ENCODE peak calls at places on chromosomes 5 and 9, in ten cellular contexts. One of them, this sample, is unnamed.

GRCh38 chr5:138985683-138986082 is 110.5 kb upstream of the LRRTM2 start:
- DNase-seq in AG20443: no peak
- DNase-seq in stimulated activated naive CD4-positive, alpha-beta T cell: no peak
- DNase-seq in OCI-LY7: no peak
- DNase-seq in NCI-H774: no peak
- DNase-seq in Panc1: no peak
- DNase-seq in NCI-H2227 treated with DMSO at 0.1 percent for 48 hours: no peak
- DNase-seq in retina: no peak
- DNase-seq in GM13976: no peak
- DNase-seq in aorta: no peak
- DNase-seq in this sample: no peak

GRCh38 chr5:93062548-93062947 is 518.5 kb downstream of the NR2F1-AS1 start:
- DNase-seq in AG20443: no peak
- DNase-seq in stimulated activated naive CD4-positive, alpha-beta T cell: no peak
- DNase-seq in OCI-LY7: no peak
- DNase-seq in NCI-H774: no peak
- DNase-seq in Panc1: no peak
- DNase-seq in NCI-H2227 treated with DMSO at 0.1 percent for 48 hours: no peak
- DNase-seq in retina: no peak
- DNase-seq in GM13976: no peak
- DNase-seq in aorta: no peak
- DNase-seq in this sample: no peak

GRCh38 chr5:158155811-158156495 is 297.0 kb upstream of the CLINT1 start:
- DNase-seq in AG20443: no peak
- DNase-seq in stimulated activated naive CD4-positive, alpha-beta T cell: no peak
- DNase-seq in OCI-LY7: no peak
- DNase-seq in NCI-H774: no peak
- DNase-seq in Panc1: no peak
- DNase-seq in NCI-H2227 treated with DMSO at 0.1 percent for 48 hours: no peak
- DNase-seq in retina: no peak
- DNase-seq in GM13976: no peak
- DNase-seq in aorta: no peak
- DNase-seq in this sample: no peak

GRCh38 chr5:85096426-85096825 is 711.7 kb upstream of the EDIL3 start:
- DNase-seq in AG20443: no peak
- DNase-seq in stimulated activated naive CD4-positive, alpha-beta T cell: no peak
- DNase-seq in OCI-LY7: no peak
- DNase-seq in NCI-H774: no peak
- DNase-seq in Panc1: no peak
- DNase-seq in NCI-H2227 treated with DMSO at 0.1 percent for 48 hours: no peak
- DNase-seq in retina: no peak
- DNase-seq in GM13976: no peak
- DNase-seq in aorta: no peak
- DNase-seq in this sample: no peak

GRCh38 chr9:69130456-69131441 is 43.3 kb upstream of the TJP2 start:
- DNase-seq in AG20443: peak; percentile 73
- DNase-seq in stimulated activated naive CD4-positive, alpha-beta T cell: no peak
- DNase-seq in OCI-LY7: no peak
- DNase-seq in NCI-H774: no peak
- DNase-seq in Panc1: no peak
- DNase-seq in NCI-H2227 treated with DMSO at 0.1 percent for 48 hours: no peak
- DNase-seq in retina: peak; percentile 36
- DNase-seq in GM13976: no peak
- DNase-seq in aorta: peak; percentile 63
- DNase-seq in this sample: no peak

GRCh38 chr5:126676195-126676624 is 75.5 kb downstream of the PHAX start:
- DNase-seq in AG20443: peak; percentile 84
- DNase-seq in stimulated activated naive CD4-positive, alpha-beta T cell: peak; percentile 12
- DNase-seq in OCI-LY7: peak; percentile 82
- DNase-seq in NCI-H774: peak; percentile 42
- DNase-seq in Panc1: peak; percentile 64
- DNase-seq in NCI-H2227 treated with DMSO at 0.1 percent for 48 hours: peak; percentile 24
- DNase-seq in retina: peak; percentile 38
- DNase-seq in GM13976: peak; percentile 82
- DNase-seq in aorta: no peak
- DNase-seq in this sample: peak; percentile 77

GRCh38 chr9:1869843-1870242 is 145.3 kb upstream of the SMARCA2 start:
- DNase-seq in AG20443: peak; percentile 21
- DNase-seq in stimulated activated naive CD4-positive, alpha-beta T cell: no peak
- DNase-seq in OCI-LY7: peak; percentile 22
- DNase-seq in NCI-H774: no peak
- DNase-seq in Panc1: no peak
- DNase-seq in NCI-H2227 treated with DMSO at 0.1 percent for 48 hours: no peak
- DNase-seq in retina: no peak
- DNase-seq in GM13976: peak; percentile 22
- DNase-seq in aorta: no peak
- DNase-seq in this sample: no peak

GRCh38 chr5:132665681-132666080 is 7.7 kb downstream of the IL13 start:
- DNase-seq in AG20443: no peak
- DNase-seq in stimulated activated naive CD4-positive, alpha-beta T cell: no peak
- DNase-seq in OCI-LY7: no peak
- DNase-seq in NCI-H774: no peak
- DNase-seq in Panc1: no peak
- DNase-seq in NCI-H2227 treated with DMSO at 0.1 percent for 48 hours: no peak
- DNase-seq in retina: no peak
- DNase-seq in GM13976: no peak
- DNase-seq in aorta: no peak
- DNase-seq in this sample: no peak

GRCh38 chr9:71685394-71685793 is 82.9 kb downstream of the CEMIP2 start:
- DNase-seq in AG20443: no peak
- DNase-seq in stimulated activated naive CD4-positive, alpha-beta T cell: no peak
- DNase-seq in OCI-LY7: no peak
- DNase-seq in NCI-H774: no peak
- DNase-seq in Panc1: no peak
- DNase-seq in NCI-H2227 treated with DMSO at 0.1 percent for 48 hours: peak; percentile 4
- DNase-seq in retina: no peak
- DNase-seq in GM13976: no peak
- DNase-seq in aorta: no peak
- DNase-seq in this sample: no peak

GRCh38 chr5:91136271-91136670 is 246.8 kb downstream of the ARRDC3 start:
- DNase-seq in AG20443: no peak
- DNase-seq in stimulated activated naive CD4-positive, alpha-beta T cell: no peak
- DNase-seq in OCI-LY7: no peak
- DNase-seq in NCI-H774: no peak
- DNase-seq in Panc1: peak; percentile 17
- DNase-seq in NCI-H2227 treated with DMSO at 0.1 percent for 48 hours: no peak
- DNase-seq in retina: no peak
- DNase-seq in GM13976: no peak
- DNase-seq in aorta: no peak
- DNase-seq in this sample: no peak

GRCh38 chr5:134438641-134439621 is 27.2 kb upstream of the CDKN2AIPNL start:
- DNase-seq in AG20443: peak; percentile 91
- DNase-seq in stimulated activated naive CD4-positive, alpha-beta T cell: no peak
- DNase-seq in OCI-LY7: no peak
- DNase-seq in NCI-H774: peak; percentile 13
- DNase-seq in Panc1: no peak
- DNase-seq in NCI-H2227 treated with DMSO at 0.1 percent for 48 hours: no peak
- DNase-seq in retina: no peak
- DNase-seq in GM13976: no peak
- DNase-seq in aorta: peak; percentile 69
- DNase-seq in this sample: no peak

GRCh38 chr9:98785333-98785933 is 10.9 kb downstream of the ANKS6 start:
- DNase-seq in AG20443: no peak
- DNase-seq in stimulated activated naive CD4-positive, alpha-beta T cell: no peak
- DNase-seq in OCI-LY7: no peak
- DNase-seq in NCI-H774: no peak
- DNase-seq in Panc1: no peak
- DNase-seq in NCI-H2227 treated with DMSO at 0.1 percent for 48 hours: no peak
- DNase-seq in retina: no peak
- DNase-seq in GM13976: no peak
- DNase-seq in aorta: no peak
- DNase-seq in this sample: no peak

GRCh38 chr5:15209053-15209762 is 290.8 kb upstream of the FBXL7 start:
- DNase-seq in AG20443: no peak
- DNase-seq in stimulated activated naive CD4-positive, alpha-beta T cell: no peak
- DNase-seq in OCI-LY7: no peak
- DNase-seq in NCI-H774: no peak
- DNase-seq in Panc1: no peak
- DNase-seq in NCI-H2227 treated with DMSO at 0.1 percent for 48 hours: no peak
- DNase-seq in retina: no peak
- DNase-seq in GM13976: no peak
- DNase-seq in aorta: no peak
- DNase-seq in this sample: no peak

GRCh38 chr5:90119531-90119940 is 290.0 kb downstream of the CETN3 start:
- DNase-seq in AG20443: no peak
- DNase-seq in stimulated activated naive CD4-positive, alpha-beta T cell: no peak
- DNase-seq in OCI-LY7: no peak
- DNase-seq in NCI-H774: no peak
- DNase-seq in Panc1: no peak
- DNase-seq in NCI-H2227 treated with DMSO at 0.1 percent for 48 hours: no peak
- DNase-seq in retina: no peak
- DNase-seq in GM13976: no peak
- DNase-seq in aorta: no peak
- DNase-seq in this sample: no peak

GRCh38 chr5:56093970-56094369 is 99.2 kb upstream of the IL6ST start:
- DNase-seq in AG20443: no peak
- DNase-seq in stimulated activated naive CD4-positive, alpha-beta T cell: no peak
- DNase-seq in OCI-LY7: no peak
- DNase-seq in NCI-H774: no peak
- DNase-seq in Panc1: no peak
- DNase-seq in NCI-H2227 treated with DMSO at 0.1 percent for 48 hours: no peak
- DNase-seq in retina: no peak
- DNase-seq in GM13976: no peak
- DNase-seq in aorta: no peak
- DNase-seq in this sample: no peak

GRCh38 chr5:179114756-179115155 is 54.6 kb downstream of the ZNF354C start:
- DNase-seq in AG20443: no peak
- DNase-seq in stimulated activated naive CD4-positive, alpha-beta T cell: no peak
- DNase-seq in OCI-LY7: no peak
- DNase-seq in NCI-H774: no peak
- DNase-seq in Panc1: no peak
- DNase-seq in NCI-H2227 treated with DMSO at 0.1 percent for 48 hours: no peak
- DNase-seq in retina: no peak
- DNase-seq in GM13976: no peak
- DNase-seq in aorta: no peak
- DNase-seq in this sample: no peak

GRCh38 chr5:93532370-93532769 is 48.6 kb downstream of the NR2F1-AS1 start:
- DNase-seq in AG20443: peak; percentile 58
- DNase-seq in stimulated activated naive CD4-positive, alpha-beta T cell: no peak
- DNase-seq in OCI-LY7: no peak
- DNase-seq in NCI-H774: no peak
- DNase-seq in Panc1: peak; percentile 7
- DNase-seq in NCI-H2227 treated with DMSO at 0.1 percent for 48 hours: no peak
- DNase-seq in retina: no peak
- DNase-seq in GM13976: no peak
- DNase-seq in aorta: peak; percentile 49
- DNase-seq in this sample: no peak

GRCh38 chr9:4798281-4798680 is 5.5 kb downstream of the RCL1 start:
- DNase-seq in AG20443: no peak
- DNase-seq in stimulated activated naive CD4-positive, alpha-beta T cell: no peak
- DNase-seq in OCI-LY7: no peak
- DNase-seq in NCI-H774: no peak
- DNase-seq in Panc1: no peak
- DNase-seq in NCI-H2227 treated with DMSO at 0.1 percent for 48 hours: no peak
- DNase-seq in retina: peak; percentile 8
- DNase-seq in GM13976: no peak
- DNase-seq in aorta: no peak
- DNase-seq in this sample: no peak

GRCh38 chr5:95216136-95216955 is 68.5 kb downstream of the MCTP1 start:
- DNase-seq in AG20443: no peak
- DNase-seq in stimulated activated naive CD4-positive, alpha-beta T cell: no peak
- DNase-seq in OCI-LY7: no peak
- DNase-seq in NCI-H774: no peak
- DNase-seq in Panc1: no peak
- DNase-seq in NCI-H2227 treated with DMSO at 0.1 percent for 48 hours: peak; percentile 81
- DNase-seq in retina: no peak
- DNase-seq in GM13976: no peak
- DNase-seq in aorta: no peak
- DNase-seq in this sample: no peak

GRCh38 chr5:1138445-1139207 is 26.8 kb upstream of the SLC12A7 start:
- DNase-seq in AG20443: no peak
- DNase-seq in stimulated activated naive CD4-positive, alpha-beta T cell: no peak
- DNase-seq in OCI-LY7: no peak
- DNase-seq in NCI-H774: no peak
- DNase-seq in Panc1: no peak
- DNase-seq in NCI-H2227 treated with DMSO at 0.1 percent for 48 hours: no peak
- DNase-seq in retina: no peak
- DNase-seq in GM13976: no peak
- DNase-seq in aorta: no peak
- DNase-seq in this sample: no peak

GRCh38 chr5:8458038-8458383 is 589.1 kb downstream of the MTRR start:
- DNase-seq in AG20443: peak; percentile 17
- DNase-seq in stimulated activated naive CD4-positive, alpha-beta T cell: no peak
- DNase-seq in OCI-LY7: no peak
- DNase-seq in NCI-H774: no peak
- DNase-seq in Panc1: no peak
- DNase-seq in NCI-H2227 treated with DMSO at 0.1 percent for 48 hours: no peak
- DNase-seq in retina: no peak
- DNase-seq in GM13976: no peak
- DNase-seq in aorta: no peak
- DNase-seq in this sample: no peak

GRCh38 chr5:157350939-157351338 is 85.0 kb downstream of the CYFIP2 start:
- DNase-seq in AG20443: no peak
- DNase-seq in stimulated activated naive CD4-positive, alpha-beta T cell: no peak
- DNase-seq in OCI-LY7: no peak
- DNase-seq in NCI-H774: no peak
- DNase-seq in Panc1: no peak
- DNase-seq in NCI-H2227 treated with DMSO at 0.1 percent for 48 hours: no peak
- DNase-seq in retina: no peak
- DNase-seq in GM13976: peak; percentile 39
- DNase-seq in aorta: no peak
- DNase-seq in this sample: no peak

GRCh38 chr5:40680741-40681350 is 1.1 kb downstream of the PTGER4 start:
- DNase-seq in AG20443: peak; percentile 12
- DNase-seq in stimulated activated naive CD4-positive, alpha-beta T cell: peak; percentile 57
- DNase-seq in OCI-LY7: no peak
- DNase-seq in NCI-H774: no peak
- DNase-seq in Panc1: no peak
- DNase-seq in NCI-H2227 treated with DMSO at 0.1 percent for 48 hours: no peak
- DNase-seq in retina: peak; percentile 78
- DNase-seq in GM13976: peak; percentile 42
- DNase-seq in aorta: peak; percentile 61
- DNase-seq in this sample: peak; percentile 55

GRCh38 chr5:30099634-30100033 is 1093.9 kb upstream of the CDH6 start:
- DNase-seq in AG20443: no peak
- DNase-seq in stimulated activated naive CD4-positive, alpha-beta T cell: no peak
- DNase-seq in OCI-LY7: no peak
- DNase-seq in NCI-H774: no peak
- DNase-seq in Panc1: peak; percentile 79
- DNase-seq in NCI-H2227 treated with DMSO at 0.1 percent for 48 hours: no peak
- DNase-seq in retina: no peak
- DNase-seq in GM13976: no peak
- DNase-seq in aorta: no peak
- DNase-seq in this sample: no peak

GRCh38 chr9:112858625-112859147 is 32.0 kb downstream of the SLC46A2 start:
- DNase-seq in AG20443: peak; percentile 50
- DNase-seq in stimulated activated naive CD4-positive, alpha-beta T cell: no peak
- DNase-seq in OCI-LY7: peak; percentile 53
- DNase-seq in NCI-H774: no peak
- DNase-seq in Panc1: no peak
- DNase-seq in NCI-H2227 treated with DMSO at 0.1 percent for 48 hours: no peak
- DNase-seq in retina: no peak
- DNase-seq in GM13976: peak; percentile 55
- DNase-seq in aorta: peak; percentile 51
- DNase-seq in this sample: peak; percentile 50

GRCh38 chr5:5795074-5795779 is 372.8 kb downstream of the ICE1 start:
- DNase-seq in AG20443: no peak
- DNase-seq in stimulated activated naive CD4-positive, alpha-beta T cell: no peak
- DNase-seq in OCI-LY7: no peak
- DNase-seq in NCI-H774: no peak
- DNase-seq in Panc1: no peak
- DNase-seq in NCI-H2227 treated with DMSO at 0.1 percent for 48 hours: no peak
- DNase-seq in retina: peak; percentile 48
- DNase-seq in GM13976: no peak
- DNase-seq in aorta: no peak
- DNase-seq in this sample: no peak

GRCh38 chr5:140549237-140550144 is 2.0 kb downstream of the EIF4EBP3 start:
- DNase-seq in AG20443: peak; percentile 15
- DNase-seq in stimulated activated naive CD4-positive, alpha-beta T cell: no peak
- DNase-seq in OCI-LY7: no peak
- DNase-seq in NCI-H774: no peak
- DNase-seq in Panc1: no peak
- DNase-seq in NCI-H2227 treated with DMSO at 0.1 percent for 48 hours: no peak
- DNase-seq in retina: no peak
- DNase-seq in GM13976: no peak
- DNase-seq in aorta: peak; percentile 71
- DNase-seq in this sample: no peak

GRCh38 chr5:168408561-168409321 is 77.5 kb upstream of the RARS1 start:
- DNase-seq in AG20443: peak; percentile 40
- DNase-seq in stimulated activated naive CD4-positive, alpha-beta T cell: no peak
- DNase-seq in OCI-LY7: no peak
- DNase-seq in NCI-H774: no peak
- DNase-seq in Panc1: no peak
- DNase-seq in NCI-H2227 treated with DMSO at 0.1 percent for 48 hours: no peak
- DNase-seq in retina: no peak
- DNase-seq in GM13976: no peak
- DNase-seq in aorta: no peak
- DNase-seq in this sample: no peak